ENCODE peak calls at places on chromosomes 13 and 19, in six cellular contexts. One of them, this sample, is unnamed.

GRCh38 chr13:108961542-108962125 is 332.2 kb downstream of the MYO16 start:
- DNase-seq in transverse colon: no peak
- DNase-seq in suprapubic skin: no peak
- DNase-seq in endothelial cell of umbilical vein: peak; percentile 60
- DNase-seq in body of pancreas: no peak
- DNase-seq in ovary: no peak
- DNase-seq in this sample: peak; percentile 28

GRCh38 chr13:112693831-112694497 is 4.1 kb downstream of the ATP11A start:
- DNase-seq in transverse colon: no peak
- DNase-seq in suprapubic skin: peak; percentile 45
- DNase-seq in body of pancreas: no peak
- DNase-seq in ovary: peak; percentile 20
- DNase-seq in endothelial cell of umbilical vein: peak; percentile 39
- DNase-seq in this sample: peak; percentile 83

GRCh38 chr19:10593820-10594637 is 6.9 kb upstream of the AP1M2 start:
- DNase-seq in ovary: no peak
- DNase-seq in suprapubic skin: peak; percentile 69
- DNase-seq in transverse colon: peak; percentile 53
- DNase-seq in endothelial cell of umbilical vein: no peak
- DNase-seq in body of pancreas: peak; percentile 28
- DNase-seq in this sample: no peak

GRCh38 chr19:30879225-30879624 is 470.0 kb downstream of the TSHZ3 start:
- DNase-seq in transverse colon: no peak
- DNase-seq in body of pancreas: no peak
- DNase-seq in suprapubic skin: no peak
- DNase-seq in endothelial cell of umbilical vein: no peak
- DNase-seq in ovary: no peak
- DNase-seq in this sample: no peak

GRCh38 chr19:31255863-31256600 is 93.2 kb downstream of the TSHZ3 start:
- DNase-seq in transverse colon: no peak
- DNase-seq in ovary: no peak
- DNase-seq in body of pancreas: no peak
- DNase-seq in endothelial cell of umbilical vein: no peak
- DNase-seq in suprapubic skin: no peak
- DNase-seq in this sample: no peak

GRCh38 chr13:48731957-48732569 is 78.3 kb downstream of the CYSLTR2 start:
- DNase-seq in body of pancreas: peak; percentile 65
- DNase-seq in suprapubic skin: no peak
- DNase-seq in ovary: peak; percentile 43
- DNase-seq in transverse colon: peak; percentile 57
- DNase-seq in endothelial cell of umbilical vein: peak; percentile 59
- DNase-seq in this sample: no peak

GRCh38 chr19:5358173-5358800 is 17.7 kb upstream of the PTPRS start:
- DNase-seq in body of pancreas: no peak
- DNase-seq in ovary: no peak
- DNase-seq in suprapubic skin: no peak
- DNase-seq in transverse colon: no peak
- DNase-seq in endothelial cell of umbilical vein: no peak
- DNase-seq in this sample: no peak

GRCh38 chr13:60887711-60888110 is 490.7 kb downstream of the TDRD3 start:
- DNase-seq in ovary: no peak
- DNase-seq in suprapubic skin: no peak
- DNase-seq in body of pancreas: no peak
- DNase-seq in endothelial cell of umbilical vein: no peak
- DNase-seq in transverse colon: no peak
- DNase-seq in this sample: no peak

GRCh38 chr19:40813182-40813581 is 14.2 kb downstream of the EGLN2 start:
- DNase-seq in endothelial cell of umbilical vein: no peak
- DNase-seq in ovary: peak; percentile 78
- DNase-seq in transverse colon: no peak
- DNase-seq in suprapubic skin: no peak
- DNase-seq in body of pancreas: no peak
- DNase-seq in this sample: no peak

GRCh38 chr13:73261739-73262216 is 203.0 kb downstream of the KLF5 start:
- DNase-seq in ovary: no peak
- DNase-seq in endothelial cell of umbilical vein: no peak
- DNase-seq in body of pancreas: no peak
- DNase-seq in suprapubic skin: no peak
- DNase-seq in transverse colon: no peak
- DNase-seq in this sample: no peak

GRCh38 chr13:40130871-40131636 is 475.6 kb downstream of the COG6 start:
- DNase-seq in body of pancreas: no peak
- DNase-seq in transverse colon: peak; percentile 21
- DNase-seq in ovary: no peak
- DNase-seq in suprapubic skin: no peak
- DNase-seq in endothelial cell of umbilical vein: peak; percentile 93
- DNase-seq in this sample: peak; percentile 39

GRCh38 chr13:44523176-44524017 is 52.7 kb downstream of the TSC22D1 start:
- DNase-seq in body of pancreas: no peak
- DNase-seq in suprapubic skin: no peak
- DNase-seq in endothelial cell of umbilical vein: peak; percentile 43
- DNase-seq in transverse colon: no peak
- DNase-seq in ovary: no peak
- DNase-seq in this sample: peak; percentile 9

GRCh38 chr13:76854894-76855293 is 31.3 kb downstream of the KCTD12 start:
- DNase-seq in ovary: no peak
- DNase-seq in body of pancreas: no peak
- DNase-seq in endothelial cell of umbilical vein: no peak
- DNase-seq in suprapubic skin: no peak
- DNase-seq in transverse colon: no peak
- DNase-seq in this sample: no peak

GRCh38 chr13:48626077-48626449 is 27.7 kb upstream of the CYSLTR2 start:
- DNase-seq in ovary: no peak
- DNase-seq in transverse colon: no peak
- DNase-seq in suprapubic skin: no peak
- DNase-seq in body of pancreas: peak; percentile 59
- DNase-seq in endothelial cell of umbilical vein: peak; percentile 94
- DNase-seq in this sample: no peak

GRCh38 chr19:11422163-11423068 is 3.3 kb upstream of the RGL3 start:
- DNase-seq in endothelial cell of umbilical vein: peak; percentile 25
- DNase-seq in ovary: peak; percentile 64
- DNase-seq in body of pancreas: peak; percentile 78
- DNase-seq in transverse colon: peak; percentile 87
- DNase-seq in suprapubic skin: peak; percentile 88
- DNase-seq in this sample: no peak

GRCh38 chr13:34344761-34345600 is 527.0 kb downstream of the RFC3 start:
- DNase-seq in body of pancreas: no peak
- DNase-seq in ovary: no peak
- DNase-seq in endothelial cell of umbilical vein: no peak
- DNase-seq in transverse colon: no peak
- DNase-seq in suprapubic skin: no peak
- DNase-seq in this sample: no peak

GRCh38 chr13:33742321-33742720 is 75.6 kb upstream of the RFC3 start:
- DNase-seq in ovary: no peak
- DNase-seq in body of pancreas: no peak
- DNase-seq in endothelial cell of umbilical vein: no peak
- DNase-seq in transverse colon: no peak
- DNase-seq in suprapubic skin: no peak
- DNase-seq in this sample: no peak

GRCh38 chr13:61575941-61576340 is 160.3 kb upstream of the PCDH20 start:
- DNase-seq in suprapubic skin: no peak
- DNase-seq in endothelial cell of umbilical vein: no peak
- DNase-seq in body of pancreas: no peak
- DNase-seq in transverse colon: no peak
- DNase-seq in ovary: no peak
- DNase-seq in this sample: no peak

GRCh38 chr19:30293051-30293785 is 79.0 kb upstream of the ZNF536 start:
- DNase-seq in endothelial cell of umbilical vein: no peak
- DNase-seq in ovary: no peak
- DNase-seq in transverse colon: no peak
- DNase-seq in suprapubic skin: no peak
- DNase-seq in body of pancreas: no peak
- DNase-seq in this sample: no peak

GRCh38 chr19:42563352-42564210 is 31.1 kb downstream of the CEACAM8 start:
- DNase-seq in body of pancreas: peak; percentile 19
- DNase-seq in ovary: no peak
- DNase-seq in transverse colon: peak; percentile 35
- DNase-seq in endothelial cell of umbilical vein: peak; percentile 38
- DNase-seq in suprapubic skin: no peak
- DNase-seq in this sample: peak; percentile 60

GRCh38 chr13:101875717-101876393 is 423.4 kb downstream of the ITGBL1 start:
- DNase-seq in body of pancreas: no peak
- DNase-seq in endothelial cell of umbilical vein: no peak
- DNase-seq in suprapubic skin: no peak
- DNase-seq in transverse colon: no peak
- DNase-seq in ovary: no peak
- DNase-seq in this sample: peak; percentile 5

GRCh38 chr19:51356159-51356801 is 9.9 kb downstream of the ETFB start:
- DNase-seq in body of pancreas: no peak
- DNase-seq in ovary: no peak
- DNase-seq in endothelial cell of umbilical vein: no peak
- DNase-seq in transverse colon: no peak
- DNase-seq in suprapubic skin: no peak
- DNase-seq in this sample: no peak

GRCh38 chr19:18117364-18117691 is 19.8 kb downstream of the MAST3 start:
- DNase-seq in body of pancreas: no peak
- DNase-seq in transverse colon: no peak
- DNase-seq in endothelial cell of umbilical vein: no peak
- DNase-seq in suprapubic skin: no peak
- DNase-seq in ovary: no peak
- DNase-seq in this sample: no peak

GRCh38 chr19:18978616-18979015 is 37.6 kb upstream of the HOMER3 start:
- DNase-seq in ovary: no peak
- DNase-seq in endothelial cell of umbilical vein: no peak
- DNase-seq in transverse colon: no peak
- DNase-seq in suprapubic skin: no peak
- DNase-seq in body of pancreas: no peak
- DNase-seq in this sample: no peak

GRCh38 chr19:28221736-28222135 is 991.2 kb downstream of the UQCRFS1 start:
- DNase-seq in endothelial cell of umbilical vein: no peak
- DNase-seq in ovary: no peak
- DNase-seq in body of pancreas: no peak
- DNase-seq in suprapubic skin: no peak
- DNase-seq in transverse colon: no peak
- DNase-seq in this sample: no peak

GRCh38 chr13:90103099-90103784 is 1244.2 kb upstream of the MIR17HG start:
- DNase-seq in ovary: no peak
- DNase-seq in transverse colon: no peak
- DNase-seq in suprapubic skin: no peak
- DNase-seq in endothelial cell of umbilical vein: no peak
- DNase-seq in body of pancreas: no peak
- DNase-seq in this sample: no peak
- TF ChIP-seq POLR2A in ovary: no peak
- TF ChIP-seq POLR2A in transverse colon: no peak
- TF ChIP-seq POLR2A in suprapubic skin: no peak
- TF ChIP-seq POLR2A in endothelial cell of umbilical vein: no peak
- TF ChIP-seq POLR2A in body of pancreas: no peak
- TF ChIP-seq POLR2A in this sample: no peak

GRCh38 chr19:876780-877314 is 16.1 kb downstream of the MED16 start:
- DNase-seq in body of pancreas: no peak
- DNase-seq in ovary: no peak
- DNase-seq in suprapubic skin: no peak
- DNase-seq in endothelial cell of umbilical vein: no peak
- DNase-seq in transverse colon: no peak
- DNase-seq in this sample: no peak

GRCh38 chr19:881385-882071 is 11.5 kb downstream of the MED16 start:
- DNase-seq in suprapubic skin: no peak
- DNase-seq in body of pancreas: no peak
- DNase-seq in endothelial cell of umbilical vein: no peak
- DNase-seq in ovary: no peak
- DNase-seq in transverse colon: no peak
- DNase-seq in this sample: no peak

GRCh38 chr19:882871-883497 is 10.0 kb downstream of the MED16 start:
- DNase-seq in transverse colon: no peak
- DNase-seq in endothelial cell of umbilical vein: no peak
- DNase-seq in body of pancreas: no peak
- DNase-seq in suprapubic skin: no peak
- DNase-seq in ovary: no peak
- DNase-seq in this sample: no peak

GRCh38 chr19:876089-876488 is 16.6 kb downstream of the CFD start:
- DNase-seq in body of pancreas: no peak
- DNase-seq in suprapubic skin: no peak
- DNase-seq in ovary: no peak
- DNase-seq in endothelial cell of umbilical vein: no peak
- DNase-seq in transverse colon: no peak
- DNase-seq in this sample: no peak

DNA sequence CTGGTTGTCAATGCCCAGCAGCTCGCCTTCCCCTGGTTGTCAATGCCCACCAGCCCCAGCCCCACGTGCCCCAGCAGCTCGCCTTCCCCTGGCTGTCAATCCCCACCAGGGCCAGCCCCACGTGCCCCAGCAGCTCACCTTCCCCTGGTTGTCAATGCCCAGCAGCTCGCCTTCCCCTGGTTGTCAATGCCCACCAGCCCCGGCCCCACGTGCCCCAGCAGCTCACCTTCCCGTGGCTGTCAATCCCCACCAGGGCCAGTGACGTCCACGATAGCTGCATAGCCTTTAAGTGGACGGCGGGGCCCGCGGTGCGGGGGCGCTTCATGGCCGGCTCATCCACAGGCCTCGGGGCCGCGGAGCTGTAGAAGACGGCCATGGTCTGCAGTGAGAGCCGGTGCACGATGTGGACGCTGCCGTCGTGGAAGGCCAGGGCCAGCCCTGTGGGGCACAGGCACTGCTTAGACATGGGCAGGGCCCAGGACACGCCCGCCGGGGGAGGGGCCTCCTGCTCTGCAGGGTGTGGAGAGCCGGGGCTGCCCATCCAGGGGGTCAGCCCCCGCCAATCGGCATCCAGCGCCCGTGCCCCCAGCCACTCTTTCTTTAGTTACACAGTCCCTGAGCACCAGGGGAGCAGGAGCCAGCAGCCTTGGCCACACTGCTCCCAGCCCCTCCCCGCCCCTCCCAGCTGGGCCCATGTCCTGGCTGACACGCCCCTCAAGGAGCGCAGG is 13.1 kb downstream of the MED16 start:
- DNase-seq in endothelial cell of umbilical vein: no peak
- DNase-seq in suprapubic skin: no peak
- DNase-seq in transverse colon: no peak
- DNase-seq in ovary: no peak
- DNase-seq in body of pancreas: no peak
- DNase-seq in this sample: no peak
- TF ChIP-seq POLR2A in endothelial cell of umbilical vein: no peak
- TF ChIP-seq POLR2A in suprapubic skin: no peak
- TF ChIP-seq POLR2A in transverse colon: no peak
- TF ChIP-seq POLR2A in ovary: no peak
- TF ChIP-seq POLR2A in body of pancreas: no peak
- TF ChIP-seq POLR2A in this sample: no peak

GRCh38 chr19:52369463-52370340 is at the start of gene ZNF880:
- DNase-seq in body of pancreas: peak; percentile 93
- DNase-seq in ovary: peak; percentile 94
- DNase-seq in transverse colon: peak; percentile 90
- DNase-seq in endothelial cell of umbilical vein: peak; percentile 89
- DNase-seq in suprapubic skin: peak; percentile 95
- DNase-seq in this sample: peak; percentile 42
- TF ChIP-seq POLR2A in body of pancreas: no peak
- TF ChIP-seq POLR2A in ovary: peak; percentile 61
- TF ChIP-seq POLR2A in transverse colon: peak; percentile 48
- TF ChIP-seq POLR2A in endothelial cell of umbilical vein: peak; percentile 72
- TF ChIP-seq POLR2A in suprapubic skin: peak; percentile 72
- TF ChIP-seq POLR2A in this sample: no peak

DNA sequence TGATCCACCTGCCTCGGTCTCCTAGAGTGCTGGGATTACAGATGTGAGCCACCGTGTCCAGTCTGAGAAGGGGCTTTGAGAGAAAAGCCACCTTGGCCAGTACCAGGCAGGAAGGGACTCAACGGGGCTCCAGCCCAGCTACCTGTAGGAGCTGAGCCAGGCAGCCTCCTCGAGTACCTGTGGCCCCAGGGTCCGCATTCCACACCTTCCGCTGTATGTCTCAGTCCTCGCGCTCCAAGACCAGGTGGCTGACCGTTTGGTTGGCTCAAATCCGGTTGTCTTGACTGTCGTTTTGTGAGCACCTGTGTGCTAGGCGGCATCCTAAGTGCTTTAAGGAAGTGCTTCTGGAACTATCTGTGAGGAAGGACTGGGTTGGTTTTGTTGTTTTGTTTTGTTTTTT is 16.2 kb downstream of the MARK4 start:
- DNase-seq in endothelial cell of umbilical vein: no peak
- DNase-seq in body of pancreas: no peak
- DNase-seq in suprapubic skin: no peak
- DNase-seq in ovary: no peak
- DNase-seq in transverse colon: no peak
- DNase-seq in this sample: no peak
- TF ChIP-seq POLR2A in endothelial cell of umbilical vein: no peak
- TF ChIP-seq POLR2A in body of pancreas: no peak
- TF ChIP-seq POLR2A in suprapubic skin: no peak
- TF ChIP-seq POLR2A in ovary: no peak
- TF ChIP-seq POLR2A in transverse colon: no peak
- TF ChIP-seq POLR2A in this sample: no peak

This sample was measured in H54.